ENCODE peak calls at places on chromosomes 1 and 21, in five cellular contexts. W is PC-3, T is IMR-90, U is foreskin fibroblast, I is choroid plexus epithelial cell. B is an unnamed sample.

GRCh38 chr1:43582162-43582566 is 51.5 kb downstream of the PTPRF start:
- DNase-seq in U (peak), W (peak), I (peak), T (peak), B (peak)

GRCh38 chr1:93715529-93716126 is 34.0 kb upstream of the BCAR3 start:
- DNase-seq in T (peak), U (no peak), I (no peak), W (no peak), B (no peak)

GRCh38 chr1:64687725-64688285 is 57.1 kb upstream of the RAVER2 start:
- DNase-seq in T (peak), W (peak), U (peak), I (peak), B (no peak)

GRCh38 chr1:165116732-165117131 is 239.8 kb downstream of the LMX1A start:
- DNase-seq in W (peak), I (peak), U (peak), T (peak), B (peak)

GRCh38 chr1:55446351-55446750 is 231.2 kb upstream of the USP24 start:
- DNase-seq in T (peak), I (peak), U (peak), W (no peak), B (no peak)

GRCh38 chr21:42063578-42064521 is 7.3 kb upstream of the UMODL1 start:
- DNase-seq in U (no peak), W (peak), I (no peak), T (no peak), B (no peak)

GRCh38 chr1:205710201-205711062 is 30.1 kb upstream of the SLC45A3 start:
- DNase-seq in T (no peak), I (no peak), U (no peak), W (no peak), B (no peak)

GRCh38 chr1:110638062-110638461 is 31.9 kb upstream of the KCNA2 start:
- DNase-seq in I (no peak), U (no peak), W (no peak), T (no peak), B (no peak)

GRCh38 chr1:161163793-161164192 is 2.4 kb upstream of the PPOX start:
- DNase-seq in T (no peak), U (no peak), W (no peak), I (no peak), B (no peak)

GRCh38 chr1:147072371-147073061 is 99.8 kb downstream of the PRKAB2 start:
- DNase-seq in I (no peak), U (peak), T (no peak), W (no peak), B (no peak)

GRCh38 chr21:44401386-44402160 is 48.2 kb downstream of the TRPM2 start:
- DNase-seq in W (no peak), T (no peak), U (no peak), I (no peak), B (no peak)

GRCh38 chr1:246166841-246167240 is 340.2 kb downstream of the SMYD3 start:
- DNase-seq in I (no peak), W (no peak), T (no peak), U (no peak), B (no peak)

GRCh38 chr1:77832889-77833288 is 53.4 kb downstream of the MIGA1 start:
- DNase-seq in I (peak), W (peak), U (peak), T (peak), B (peak)

GRCh38 chr1:6581561-6582305 is 1.9 kb downstream of the ZBTB48 start:
- DNase-seq in T (no peak), U (no peak), W (peak), I (no peak), B (no peak)

GRCh38 chr1:115069186-115069585 is 20.1 kb downstream of the TSPAN2 start:
- DNase-seq in T (peak), I (no peak), W (peak), U (peak), B (no peak)
- TF ChIP-seq CTCF in T (no peak), I (no peak), W (peak), U (no peak), B (no peak)

GRCh38 chr1:201259476-201260235 is 23.6 kb upstream of the PKP1 start:
- DNase-seq in I (no peak), U (peak), T (peak), W (no peak), B (no peak)
- H3K4me3 ChIP-seq in I (no peak), U (no peak), T (no peak), W (no peak), B (no peak)

GRCh38 chr1:33181038-33181861 is 593 bp downstream of the TRIM62 start:
- DNase-seq in W (peak), I (peak), T (peak), U (peak), B (no peak)
- TF ChIP-seq CTCF in W (no peak), I (no peak), T (no peak), U (no peak), B (no peak)

GRCh38 chr1:116417678-116418077 is 44.6 kb downstream of the ATP1A1 start:
- DNase-seq in W (no peak), U (no peak), T (no peak), I (no peak), B (no peak)
- H3K4me3 ChIP-seq in W (peak), U (peak), T (peak), I (peak), B (peak)